ENCODE peak calls at places on chromosomes 3 and 15, in four cellular contexts. M is HCT116, P is RPMI8226, I is ovary. Q is an unnamed sample.

GRCh38 chr3:72661115-72661457 is 187.2 kb downstream of the SHQ1 start:
- DNase-seq in P (no peak), I (peak; percentile 35), M (peak; percentile 67), Q (no peak)

GRCh38 chr3:175651716-175652115 is 792.6 kb downstream of the NAALADL2 start:
- DNase-seq in M (no peak), I (no peak), P (peak; percentile 7), Q (no peak)

GRCh38 chr3:48739955-48740823 is 23.2 kb upstream of the IP6K2 start:
- DNase-seq in P (peak; percentile 72), M (peak; percentile 59), I (peak; percentile 90), Q (peak; percentile 93)

GRCh38 chr3:172260381-172260780 is 187.9 kb downstream of the GHSR start:
- DNase-seq in I (no peak), M (no peak), P (no peak), Q (no peak)

GRCh38 chr15:56913670-56914069 is 4.8 kb upstream of the TCF12 start:
- DNase-seq in M (no peak), P (no peak), I (no peak), Q (peak; percentile 61)

GRCh38 chr3:129609591-129610169 is 3.2 kb upstream of the PLXND1 start:
- DNase-seq in M (no peak), P (no peak), I (no peak), Q (no peak)

GRCh38 chr3:188180114-188180513 is 26.2 kb downstream of the LPP start:
- DNase-seq in I (no peak), M (no peak), P (no peak), Q (no peak)

GRCh38 chr3:54046677-54047214 is 75.6 kb upstream of the CACNA2D3 start:
- DNase-seq in M (no peak), I (peak; percentile 50), P (no peak), Q (no peak)

GRCh38 chr3:11626084-11626463 is 17.6 kb downstream of the VGLL4 start:
- DNase-seq in P (no peak), M (no peak), I (no peak), Q (no peak)

GRCh38 chr3:136292500-136292899 is 42.4 kb downstream of the PCCB start:
- DNase-seq in I (no peak), P (no peak), M (no peak), Q (no peak)

Q was measured in hepatic stellate cell.